ENCODE peak calls at places on chromosomes 13 and 19, in seven cellular contexts. One of them, this sample, is unnamed. For H3K4me1, the result is how much of the 10 kb centered on the place peaks cover.

GRCh38 chr13:109787135-109787954 is 962 bp upstream of the IRS2 start:
- DNase-seq in heart right ventricle: peak
- DNase-seq in sigmoid colon: peak
- DNase-seq in GM23338: peak
- DNase-seq in tibial artery: no peak
- DNase-seq in IMR-90: peak
- DNase-seq in pancreas: peak
- DNase-seq in this sample: no peak

GRCh38 chr13:68047889-68048288 is 817.8 kb upstream of the PCDH9 start:
- DNase-seq in heart right ventricle: no peak
- DNase-seq in sigmoid colon: no peak
- DNase-seq in GM23338: peak
- DNase-seq in tibial artery: no peak
- DNase-seq in IMR-90: no peak
- DNase-seq in pancreas: no peak
- DNase-seq in this sample: no peak

GRCh38 chr19:18479964-18480723 is 41.7 kb downstream of the ELL start:
- DNase-seq in heart right ventricle: no peak
- DNase-seq in sigmoid colon: peak
- DNase-seq in GM23338: no peak
- DNase-seq in tibial artery: peak
- DNase-seq in IMR-90: peak
- DNase-seq in pancreas: no peak
- DNase-seq in this sample: no peak

GRCh38 chr13:110856941-110857835 is 57.7 kb downstream of the ANKRD10 start:
- DNase-seq in heart right ventricle: no peak
- DNase-seq in sigmoid colon: no peak
- DNase-seq in GM23338: no peak
- DNase-seq in tibial artery: no peak
- DNase-seq in IMR-90: no peak
- DNase-seq in pancreas: no peak
- DNase-seq in this sample: no peak

GRCh38 chr13:51525567-51526165 is 58.6 kb upstream of the WDFY2 start:
- DNase-seq in heart right ventricle: no peak
- DNase-seq in sigmoid colon: no peak
- DNase-seq in GM23338: no peak
- DNase-seq in tibial artery: no peak
- DNase-seq in IMR-90: peak
- DNase-seq in pancreas: no peak
- DNase-seq in this sample: no peak

GRCh38 chr13:19586904-19587634 is 25.7 kb upstream of the TPTE2 start:
- DNase-seq in heart right ventricle: peak
- DNase-seq in sigmoid colon: no peak
- DNase-seq in GM23338: peak
- DNase-seq in tibial artery: no peak
- DNase-seq in IMR-90: peak
- DNase-seq in pancreas: no peak
- DNase-seq in this sample: peak

GRCh38 chr19:41000310-41000737 is 9.2 kb downstream of the CYP2B6 start:
- DNase-seq in heart right ventricle: no peak
- DNase-seq in sigmoid colon: no peak
- DNase-seq in GM23338: no peak
- DNase-seq in tibial artery: no peak
- DNase-seq in IMR-90: no peak
- DNase-seq in pancreas: peak
- DNase-seq in this sample: peak

GRCh38 chr19:13437919-13438618 is 68.2 kb downstream of the CACNA1A start:
- DNase-seq in heart right ventricle: no peak
- DNase-seq in sigmoid colon: no peak
- DNase-seq in GM23338: no peak
- DNase-seq in tibial artery: no peak
- DNase-seq in IMR-90: no peak
- DNase-seq in pancreas: no peak
- DNase-seq in this sample: no peak

GRCh38 chr13:23020246-23020843 is 160.4 kb upstream of the SGCG start:
- DNase-seq in heart right ventricle: no peak
- DNase-seq in sigmoid colon: peak
- DNase-seq in GM23338: peak
- DNase-seq in tibial artery: no peak
- DNase-seq in IMR-90: peak
- DNase-seq in pancreas: no peak
- DNase-seq in this sample: no peak

GRCh38 chr19:40251244-40251643 is 24.8 kb upstream of the CCNP start:
- DNase-seq in heart right ventricle: no peak
- DNase-seq in sigmoid colon: no peak
- DNase-seq in GM23338: no peak
- DNase-seq in tibial artery: no peak
- DNase-seq in IMR-90: no peak
- DNase-seq in pancreas: no peak
- DNase-seq in this sample: no peak

GRCh38 chr13:27793377-27794074 is 1.2 kb downstream of the GSX1 start:
- DNase-seq in heart right ventricle: no peak
- DNase-seq in sigmoid colon: no peak
- DNase-seq in GM23338: peak
- DNase-seq in tibial artery: no peak
- DNase-seq in IMR-90: no peak
- DNase-seq in pancreas: no peak
- DNase-seq in this sample: no peak

GRCh38 chr19:23273022-23273593 is 22.9 kb upstream of the ZNF724 start:
- DNase-seq in heart right ventricle: no peak
- DNase-seq in sigmoid colon: no peak
- DNase-seq in GM23338: no peak
- DNase-seq in tibial artery: no peak
- DNase-seq in IMR-90: no peak
- DNase-seq in pancreas: no peak
- DNase-seq in this sample: no peak

GRCh38 chr19:30742539-30742938 is 370.4 kb downstream of the ZNF536 start:
- DNase-seq in heart right ventricle: no peak
- DNase-seq in sigmoid colon: no peak
- DNase-seq in GM23338: peak
- DNase-seq in tibial artery: no peak
- DNase-seq in IMR-90: no peak
- DNase-seq in pancreas: no peak
- DNase-seq in this sample: no peak

GRCh38 chr19:15563325-15563794 is 51.7 kb upstream of the CYP4F8 start:
- DNase-seq in heart right ventricle: peak
- DNase-seq in sigmoid colon: no peak
- DNase-seq in GM23338: no peak
- DNase-seq in tibial artery: no peak
- DNase-seq in IMR-90: no peak
- DNase-seq in pancreas: peak
- DNase-seq in this sample: no peak

GRCh38 chr13:99347335-99347878 is 40.2 kb upstream of the GPR183 start:
- DNase-seq in heart right ventricle: no peak
- DNase-seq in sigmoid colon: no peak
- DNase-seq in GM23338: no peak
- DNase-seq in tibial artery: no peak
- DNase-seq in IMR-90: no peak
- DNase-seq in pancreas: no peak
- DNase-seq in this sample: no peak

GRCh38 chr19:1809663-1810062 is 2.4 kb downstream of the ATP8B3 start:
- DNase-seq in heart right ventricle: no peak
- DNase-seq in sigmoid colon: no peak
- DNase-seq in GM23338: peak
- DNase-seq in tibial artery: no peak
- DNase-seq in IMR-90: no peak
- DNase-seq in pancreas: no peak
- DNase-seq in this sample: no peak

GRCh38 chr13:102195566-102196462 is 206.0 kb downstream of the FGF14 start:
- DNase-seq in heart right ventricle: no peak
- DNase-seq in sigmoid colon: no peak
- DNase-seq in GM23338: no peak
- DNase-seq in tibial artery: no peak
- DNase-seq in IMR-90: peak
- DNase-seq in pancreas: no peak
- DNase-seq in this sample: no peak

GRCh38 chr13:110126391-110126961 is 180.5 kb downstream of the COL4A1 start:
- DNase-seq in heart right ventricle: peak
- DNase-seq in sigmoid colon: peak
- DNase-seq in GM23338: peak
- DNase-seq in tibial artery: no peak
- DNase-seq in IMR-90: peak
- DNase-seq in pancreas: no peak
- DNase-seq in this sample: peak

GRCh38 chr19:18649371-18650047 is 12.7 kb downstream of the KLHL26 start:
- DNase-seq in heart right ventricle: peak
- DNase-seq in sigmoid colon: peak
- DNase-seq in GM23338: no peak
- DNase-seq in tibial artery: peak
- DNase-seq in IMR-90: peak
- DNase-seq in pancreas: no peak
- DNase-seq in this sample: peak

GRCh38 chr19:33647146-33647545 is 25.4 kb downstream of the CHST8 start:
- DNase-seq in heart right ventricle: no peak
- DNase-seq in sigmoid colon: no peak
- DNase-seq in GM23338: no peak
- DNase-seq in tibial artery: no peak
- DNase-seq in IMR-90: no peak
- DNase-seq in pancreas: no peak
- DNase-seq in this sample: no peak
- H3K4me1 ChIP-seq in heart right ventricle: under half
- H3K4me1 ChIP-seq in sigmoid colon: under half
- H3K4me1 ChIP-seq in GM23338: under half
- H3K4me1 ChIP-seq in tibial artery: under half
- H3K4me1 ChIP-seq in IMR-90: under half
- H3K4me1 ChIP-seq in pancreas: under half
- H3K4me1 ChIP-seq in this sample: under half

GRCh38 chr13:113589251-113589960 is 4.9 kb downstream of the TFDP1 start:
- DNase-seq in heart right ventricle: peak
- DNase-seq in sigmoid colon: no peak
- DNase-seq in GM23338: no peak
- DNase-seq in tibial artery: peak
- DNase-seq in IMR-90: no peak
- DNase-seq in pancreas: no peak
- DNase-seq in this sample: no peak

GRCh38 chr13:113588394-113589111 is 4.0 kb downstream of the TFDP1 start:
- DNase-seq in heart right ventricle: no peak
- DNase-seq in sigmoid colon: no peak
- DNase-seq in GM23338: no peak
- DNase-seq in tibial artery: no peak
- DNase-seq in IMR-90: no peak
- DNase-seq in pancreas: no peak
- DNase-seq in this sample: no peak

GRCh38 chr13:113592571-113592970 is 8.0 kb downstream of the TFDP1 start:
- DNase-seq in heart right ventricle: no peak
- DNase-seq in sigmoid colon: peak
- DNase-seq in GM23338: no peak
- DNase-seq in tibial artery: no peak
- DNase-seq in IMR-90: no peak
- DNase-seq in pancreas: no peak
- DNase-seq in this sample: no peak

GRCh38 chr13:113589961-113590339 is 5.4 kb downstream of the TFDP1 start:
- DNase-seq in heart right ventricle: no peak
- DNase-seq in sigmoid colon: peak
- DNase-seq in GM23338: no peak
- DNase-seq in tibial artery: no peak
- DNase-seq in IMR-90: no peak
- DNase-seq in pancreas: peak
- DNase-seq in this sample: no peak

GRCh38 chr13:113591750-113592149 is 7.2 kb downstream of the TFDP1 start:
- DNase-seq in heart right ventricle: no peak
- DNase-seq in sigmoid colon: peak
- DNase-seq in GM23338: no peak
- DNase-seq in tibial artery: peak
- DNase-seq in IMR-90: no peak
- DNase-seq in pancreas: peak
- DNase-seq in this sample: no peak
- H3K27ac ChIP-seq in heart right ventricle: no peak
- H3K27ac ChIP-seq in sigmoid colon: no peak
- H3K27ac ChIP-seq in GM23338: peak
- H3K27ac ChIP-seq in tibial artery: no peak
- H3K27ac ChIP-seq in IMR-90: no peak
- H3K27ac ChIP-seq in pancreas: no peak
- H3K27ac ChIP-seq in this sample: no peak

DNA sequence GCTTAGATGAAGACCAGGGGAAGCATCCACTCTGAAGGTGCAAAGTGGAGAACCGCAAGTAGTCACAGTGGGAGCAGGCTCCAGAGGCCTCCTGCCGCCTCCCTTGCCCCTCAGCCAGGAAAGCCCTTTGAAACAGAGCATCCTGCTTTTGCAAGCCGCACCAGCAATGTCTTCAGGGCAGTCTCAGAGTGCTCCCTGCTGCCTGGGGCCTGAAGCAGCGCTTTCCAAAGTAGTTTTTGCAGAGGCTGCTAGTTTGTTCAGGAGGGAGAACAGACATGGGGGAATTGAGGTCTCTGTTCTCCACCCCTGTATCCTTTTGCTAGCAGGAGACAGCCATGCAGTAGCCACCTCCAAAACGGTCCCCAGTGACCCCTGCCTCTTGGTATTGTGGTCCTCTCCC is 15.8 kb upstream of the POP4 start:
- DNase-seq in heart right ventricle: no peak
- DNase-seq in sigmoid colon: no peak
- DNase-seq in GM23338: peak
- DNase-seq in tibial artery: no peak
- DNase-seq in IMR-90: no peak
- DNase-seq in pancreas: no peak
- DNase-seq in this sample: no peak
- H3K4me3 ChIP-seq in heart right ventricle: no peak
- H3K4me3 ChIP-seq in sigmoid colon: no peak
- H3K4me3 ChIP-seq in GM23338: no peak
- H3K4me3 ChIP-seq in tibial artery: no peak
- H3K4me3 ChIP-seq in IMR-90: no peak
- H3K4me3 ChIP-seq in pancreas: no peak
- H3K4me3 ChIP-seq in this sample: no peak

GRCh38 chr19:7895565-7895964 is 7.3 kb downstream of the LRRC8E start:
- DNase-seq in heart right ventricle: no peak
- DNase-seq in sigmoid colon: no peak
- DNase-seq in GM23338: no peak
- DNase-seq in tibial artery: no peak
- DNase-seq in IMR-90: no peak
- DNase-seq in pancreas: no peak
- DNase-seq in this sample: no peak
- H3K4me1 ChIP-seq in heart right ventricle: under half
- H3K4me1 ChIP-seq in sigmoid colon: under half
- H3K4me1 ChIP-seq in GM23338: under half
- H3K4me1 ChIP-seq in tibial artery: under half
- H3K4me1 ChIP-seq in IMR-90: under half
- H3K4me1 ChIP-seq in pancreas: under half
- H3K4me1 ChIP-seq in this sample: under half

GRCh38 chr13:47917022-47917574 is 84.0 kb downstream of the SUCLA2 start:
- DNase-seq in heart right ventricle: no peak
- DNase-seq in sigmoid colon: no peak
- DNase-seq in GM23338: no peak
- DNase-seq in tibial artery: no peak
- DNase-seq in IMR-90: no peak
- DNase-seq in pancreas: no peak
- DNase-seq in this sample: no peak
- H3K27ac ChIP-seq in heart right ventricle: no peak
- H3K27ac ChIP-seq in sigmoid colon: no peak
- H3K27ac ChIP-seq in GM23338: no peak
- H3K27ac ChIP-seq in tibial artery: no peak
- H3K27ac ChIP-seq in IMR-90: no peak
- H3K27ac ChIP-seq in pancreas: no peak
- H3K27ac ChIP-seq in this sample: no peak